ENCODE peak calls at places on chromosomes 4 and X, in four cellular contexts. U, B, D and Q are unnamed samples.

GRCh38 chrX:130645955-130646583 is 244.3 kb downstream of the RBMX2 start:
- DNase-seq in B (no peak), U (no peak), D (no peak), Q (no peak)

GRCh38 chr4:21753084-21753760 is 195.3 kb downstream of the KCNIP4 start:
- DNase-seq in U (peak), D (no peak), B (no peak), Q (peak)

GRCh38 chrX:132407704-132408103 is 81.1 kb downstream of the MBNL3 start:
- DNase-seq in B (no peak), D (no peak), U (no peak), Q (no peak)

GRCh38 chr4:147984065-147984777 is 252.3 kb downstream of the ARHGAP10 start:
- DNase-seq in U (peak), D (peak), B (no peak), Q (peak)

GRCh38 chr4:20356565-20356964 is 104.9 kb downstream of the SLIT2 start:
- DNase-seq in U (no peak), B (no peak), D (peak), Q (no peak)

GRCh38 chrX:54633641-54634040 is 103.6 kb downstream of the GNL3L start:
- DNase-seq in D (no peak), U (peak), B (no peak), Q (no peak)

GRCh38 chr4:126701756-126702155 is 931.0 kb upstream of the INTU start:
- DNase-seq in D (no peak), U (peak), B (no peak), Q (no peak)

GRCh38 chr4:173318648-173319211 is 15.4 kb downstream of the HMGB2 start:
- DNase-seq in D (no peak), B (no peak), U (peak), Q (peak)

GRCh38 chrX:78997870-78998558 is 52.8 kb downstream of the P2RY10 start:
- DNase-seq in U (no peak), B (no peak), D (no peak), Q (no peak)

GRCh38 chrX:111095974-111096870 is at the start of gene PAK3:
- DNase-seq in B (peak), U (peak), D (peak), Q (peak)

GRCh38 chrX:45592067-45592466 is 391.4 kb upstream of the DIPK2B start:
- DNase-seq in U (no peak), B (no peak), D (no peak), Q (no peak)

GRCh38 chr4:61210186-61210939 is 10.2 kb downstream of the ADGRL3 start:
- DNase-seq in U (no peak), D (peak), B (no peak), Q (peak)

GRCh38 chrX:28552882-28553829 is 34.1 kb upstream of the IL1RAPL1 start:
- DNase-seq in B (no peak), U (no peak), D (no peak), Q (peak)

GRCh38 chr4:139676913-139677585 is 11.4 kb downstream of the MGST2 start:
- DNase-seq in B (no peak), D (no peak), U (no peak), Q (peak)

GRCh38 chrX:65196758-65197371 is 220.6 kb upstream of the ZC4H2 start:
- DNase-seq in U (no peak), B (peak), D (peak), Q (peak)

GRCh38 chrX:69361286-69361926 is 142.7 kb upstream of the NALF2 start:
- DNase-seq in B (no peak), D (no peak), U (peak), Q (peak)

GRCh38 chr4:74583066-74583700 is 138.2 kb downstream of the AREG start:
- DNase-seq in B (no peak), U (peak), D (no peak), Q (peak)

GRCh38 chr4:41318839-41319530 is 62.3 kb downstream of the UCHL1 start:
- DNase-seq in B (peak), U (peak), D (no peak), Q (peak)

GRCh38 chr4:153512162-153512852 is 46.1 kb downstream of the TMEM131L start:
- DNase-seq in B (no peak), D (no peak), U (no peak), Q (no peak)

GRCh38 chr4:76305971-76306881 is at the start of gene STBD1:
- DNase-seq in U (peak), D (peak), B (peak), Q (peak)

GRCh38 chrX:33183366-33183765 is 28.0 kb downstream of the DMD start:
- DNase-seq in D (no peak), B (peak), U (peak), Q (no peak)

GRCh38 chr4:48064349-48064748 is 47.8 kb downstream of the NIPAL1 start:
- DNase-seq in D (no peak), B (no peak), U (no peak), Q (no peak)

GRCh38 chrX:136395271-136395670 is 92.5 kb upstream of the BRS3 start:
- DNase-seq in D (no peak), B (no peak), U (peak), Q (peak)

GRCh38 chrX:123876844-123877243 is 17.0 kb downstream of the XIAP start:
- DNase-seq in D (no peak), B (no peak), U (no peak), Q (no peak)

GRCh38 chr4:139582044-139582443 is 26.0 kb upstream of the SETD7 start:
- DNase-seq in D (no peak), B (no peak), U (no peak), Q (peak)

GRCh38 chrX:150348365-150348764 is 14.8 kb upstream of the MAMLD1 start:
- DNase-seq in U (peak), D (no peak), B (no peak), Q (peak)

GRCh38 chr4:75769044-75769443 is 44.7 kb downstream of the USO1 start:
- DNase-seq in D (no peak), U (no peak), B (no peak), Q (no peak)

GRCh38 chr4:17030543-17030942 is 132.1 kb upstream of the LDB2 start:
- DNase-seq in D (no peak), U (peak), B (no peak), Q (peak)

GRCh38 chr4:116332508-116332907 is 752.9 kb downstream of the TRAM1L1 start:
- DNase-seq in B (no peak), D (no peak), U (no peak), Q (no peak)

GRCh38 chr4:75908555-75908954 is 6.3 kb upstream of the PPEF2 start:
- DNase-seq in D (no peak), U (no peak), B (no peak), Q (no peak)

GRCh38 chr4:15586046-15586445 is 69.1 kb downstream of the FBXL5 start:
- DNase-seq in D (no peak), B (no peak), U (no peak), Q (no peak)